ENCODE peak calls at places on chromosomes 7 and 10, in seven cellular contexts. F is ovary; W is endothelial cell of umbilical vein; J is CD4-positive, CD25-positive, alpha-beta regulatory T cell; I is PC-9; N is OCI-LY7; B is cardiac muscle cell. L is an unnamed sample.

GRCh38 chr7:158810846-158811245 is 18.5 kb downstream of the ESYT2 start:
- DNase-seq in F (no peak), W (no peak), J (no peak), I (no peak), N (no peak), B (no peak), L (no peak)

GRCh38 chr7:40644454-40645188 is 509.8 kb downstream of the SUGCT start:
- DNase-seq in F (no peak), W (no peak), J (no peak), I (no peak), N (no peak), B (peak), L (no peak)

GRCh38 chr7:114979388-114979787 is 57.5 kb downstream of the MDFIC start:
- DNase-seq in F (peak), W (peak), J (no peak), I (peak), N (no peak), B (peak), L (no peak)

GRCh38 chr7:3805151-3805550 is 504.1 kb downstream of the SDK1 start:
- DNase-seq in F (no peak), W (peak), J (no peak), I (no peak), N (no peak), B (no peak), L (no peak)

GRCh38 chr10:61289813-61290212 is 163.4 kb downstream of the TMEM26 start:
- DNase-seq in F (no peak), W (no peak), J (no peak), I (no peak), N (no peak), B (no peak), L (no peak)

GRCh38 chr7:43954524-43955228 is 28.4 kb downstream of the UBE2D4 start:
- DNase-seq in F (no peak), W (peak), J (no peak), I (peak), N (peak), B (peak), L (peak)

GRCh38 chr10:113087082-113088029 is 137.3 kb downstream of the TCF7L2 start:
- DNase-seq in F (peak), W (peak), J (no peak), I (peak), N (no peak), B (peak), L (peak)

GRCh38 chr10:79346388-79347225 is 662 bp upstream of the PPIF start:
- DNase-seq in F (peak), W (no peak), J (no peak), I (no peak), N (peak), B (no peak), L (no peak)

GRCh38 chr7:92913849-92914248 is 77.5 kb upstream of the CDK6 start:
- DNase-seq in F (no peak), W (no peak), J (no peak), I (no peak), N (no peak), B (no peak), L (no peak)

GRCh38 chr10:100006241-100006886 is 3.4 kb downstream of the DNMBP start:
- DNase-seq in F (no peak), W (peak), J (no peak), I (peak), N (peak), B (peak), L (no peak)

GRCh38 chr7:69862413-69863064 is 264.3 kb downstream of the AUTS2 start:
- DNase-seq in F (no peak), W (no peak), J (no peak), I (no peak), N (no peak), B (no peak), L (no peak)

GRCh38 chr10:26479766-26480492 is 41.8 kb downstream of the APBB1IP start:
- DNase-seq in F (no peak), W (no peak), J (no peak), I (no peak), N (peak), B (no peak), L (no peak)

GRCh38 chr10:69497611-69498390 is 46.5 kb downstream of the TSPAN15 start:
- DNase-seq in F (no peak), W (peak), J (no peak), I (no peak), N (no peak), B (no peak), L (no peak)

GRCh38 chr10:71259815-71260501 is 47.6 kb downstream of the UNC5B start:
- DNase-seq in F (no peak), W (no peak), J (no peak), I (no peak), N (no peak), B (no peak), L (no peak)

GRCh38 chr7:42144253-42145002 is 92.6 kb downstream of the GLI3 start:
- DNase-seq in F (no peak), W (peak), J (no peak), I (no peak), N (no peak), B (peak), L (no peak)

GRCh38 chr7:30029696-30030095 is 1.5 kb downstream of the PLEKHA8 start:
- DNase-seq in F (no peak), W (no peak), J (no peak), I (no peak), N (peak), B (peak), L (no peak)

GRCh38 chr7:42315631-42316030 is 78.6 kb upstream of the GLI3 start:
- DNase-seq in F (no peak), W (no peak), J (no peak), I (no peak), N (peak), B (peak), L (no peak)

GRCh38 chr10:29199344-29199743 is 89.5 kb upstream of the LYZL1 start:
- DNase-seq in F (no peak), W (no peak), J (no peak), I (no peak), N (no peak), B (no peak), L (no peak)

GRCh38 chr10:12849351-12850181 is 151.9 kb downstream of the CCDC3 start:
- DNase-seq in F (no peak), W (peak), J (no peak), I (no peak), N (no peak), B (peak), L (no peak)

GRCh38 chr10:16674147-16674703 is 143.0 kb downstream of the RSU1 start:
- DNase-seq in F (no peak), W (no peak), J (no peak), I (no peak), N (no peak), B (no peak), L (no peak)

GRCh38 chr10:124344266-124344590 is 74.5 kb downstream of the OAT start:
- DNase-seq in F (no peak), W (no peak), J (no peak), I (no peak), N (no peak), B (no peak), L (no peak)

GRCh38 chr10:35341521-35341920 is 5.2 kb downstream of the CCNY start:
- DNase-seq in F (no peak), W (no peak), J (no peak), I (no peak), N (peak), B (no peak), L (no peak)

GRCh38 chr10:103850572-103850895 is 4.8 kb downstream of the SH3PXD2A start:
- DNase-seq in F (peak), W (no peak), J (no peak), I (no peak), N (no peak), B (no peak), L (no peak)

GRCh38 chr7:106896268-106896667 is 31.2 kb downstream of the PIK3CG start:
- DNase-seq in F (no peak), W (no peak), J (no peak), I (no peak), N (no peak), B (no peak), L (no peak)

GRCh38 chr7:42274052-42274451 is 37.0 kb upstream of the GLI3 start:
- DNase-seq in F (no peak), W (no peak), J (no peak), I (no peak), N (no peak), B (peak), L (no peak)

GRCh38 chr10:90993340-90993739 is 72.5 kb upstream of the ANKRD1 start:
- DNase-seq in F (no peak), W (no peak), J (no peak), I (no peak), N (no peak), B (no peak), L (no peak)

GRCh38 chr10:121527690-121528089 is 70.6 kb downstream of the FGFR2 start:
- DNase-seq in F (peak), W (no peak), J (no peak), I (no peak), N (no peak), B (peak), L (no peak)

GRCh38 chr10:49324711-49325110 is 25.7 kb downstream of the C10orf71 start:
- DNase-seq in F (no peak), W (no peak), J (no peak), I (no peak), N (no peak), B (peak), L (peak)

GRCh38 chr10:92265687-92266258 is 25.1 kb downstream of the CPEB3 start:
- DNase-seq in F (no peak), W (no peak), J (no peak), I (no peak), N (peak), B (no peak), L (no peak)

GRCh38 chr10:35735412-35735811 is 93.3 kb upstream of the FZD8 start:
- DNase-seq in F (no peak), W (no peak), J (no peak), I (no peak), N (no peak), B (peak), L (no peak)

GRCh38 chr10:21191512-21191911 is 294.4 kb upstream of the NEBL start:
- DNase-seq in F (no peak), W (no peak), J (no peak), I (peak), N (no peak), B (no peak), L (no peak)

GRCh38 chr7:17532861-17533404 is 234.5 kb downstream of the AHR start:
- DNase-seq in F (no peak), W (no peak), J (no peak), I (peak), N (no peak), B (peak), L (no peak)

GRCh38 chr7:87810726-87811125 is 65.4 kb downstream of the SLC25A40 start:
- DNase-seq in F (no peak), W (no peak), J (no peak), I (no peak), N (no peak), B (no peak), L (no peak)

GRCh38 chr7:123709525-123709924 is 39.3 kb downstream of the WASL start:
- DNase-seq in F (no peak), W (no peak), J (no peak), I (no peak), N (no peak), B (peak), L (no peak)

GRCh38 chr10:101272229-101272868 is 43.1 kb upstream of the LBX1 start:
- DNase-seq in F (peak), W (peak), J (peak), I (no peak), N (peak), B (peak), L (peak)

GRCh38 chr7:155992107-155992506 is 179.8 kb upstream of the SHH start:
- DNase-seq in F (no peak), W (no peak), J (no peak), I (no peak), N (no peak), B (no peak), L (no peak)

GRCh38 chr7:132779164-132779563 is 202.9 kb upstream of the PLXNA4 start:
- DNase-seq in F (no peak), W (no peak), J (no peak), I (no peak), N (peak), B (no peak), L (no peak)

GRCh38 chr10:60466267-60467201 is 76.9 kb upstream of the ANK3 start:
- DNase-seq in F (no peak), W (no peak), J (no peak), I (peak), N (no peak), B (no peak), L (no peak)

GRCh38 chr10:91768123-91768522 is 30.1 kb upstream of the TNKS2 start:
- DNase-seq in F (no peak), W (no peak), J (no peak), I (peak), N (no peak), B (peak), L (no peak)

GRCh38 chr7:37999673-38000072 is 79.2 kb downstream of the EPDR1 start:
- DNase-seq in F (no peak), W (no peak), J (no peak), I (no peak), N (no peak), B (peak), L (no peak)
- H3K27ac ChIP-seq in F (no peak), W (no peak), J (no peak), I (no peak), N (no peak), B (no peak), L (no peak)

DNA sequence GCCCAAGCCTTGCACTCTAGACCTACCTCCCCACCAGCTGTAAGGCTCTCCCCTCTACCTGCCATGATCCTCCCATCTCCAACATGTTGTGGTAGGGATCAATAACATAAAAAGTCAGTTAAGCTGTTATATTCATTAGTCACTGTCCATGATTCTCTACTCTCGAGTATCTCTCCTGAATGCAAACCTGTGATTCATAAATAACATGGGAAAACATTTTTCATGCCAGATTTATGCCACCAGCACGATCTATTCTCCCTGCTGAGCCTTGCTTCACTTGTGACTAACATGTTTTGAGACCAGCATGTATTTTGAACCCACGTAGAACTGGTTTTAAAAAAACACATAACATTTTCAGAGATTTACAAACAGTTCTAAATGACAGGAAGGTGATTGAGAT is 30.3 kb downstream of the TMEM168 start:
- DNase-seq in F (no peak), W (no peak), J (no peak), I (no peak), N (no peak), B (no peak), L (no peak)
- H3K27ac ChIP-seq in F (no peak), W (no peak), J (no peak), I (no peak), N (no peak), B (no peak), L (no peak)

GRCh38 chr10:8053446-8054242 is 844 bp upstream of the GATA3 start:
- DNase-seq in F (peak), W (peak), J (peak), I (peak), N (peak), B (peak), L (no peak)
- H3K27ac ChIP-seq in F (no peak), W (peak), J (peak), I (peak), N (no peak), B (no peak), L (no peak)

GRCh38 chr7:104963991-104964385 is 50.0 kb upstream of the KMT2E start:
- DNase-seq in F (peak), W (peak), J (no peak), I (no peak), N (peak), B (peak), L (no peak)
- H3K27ac ChIP-seq in F (no peak), W (peak), J (no peak), I (no peak), N (no peak), B (no peak), L (no peak)

DNA sequence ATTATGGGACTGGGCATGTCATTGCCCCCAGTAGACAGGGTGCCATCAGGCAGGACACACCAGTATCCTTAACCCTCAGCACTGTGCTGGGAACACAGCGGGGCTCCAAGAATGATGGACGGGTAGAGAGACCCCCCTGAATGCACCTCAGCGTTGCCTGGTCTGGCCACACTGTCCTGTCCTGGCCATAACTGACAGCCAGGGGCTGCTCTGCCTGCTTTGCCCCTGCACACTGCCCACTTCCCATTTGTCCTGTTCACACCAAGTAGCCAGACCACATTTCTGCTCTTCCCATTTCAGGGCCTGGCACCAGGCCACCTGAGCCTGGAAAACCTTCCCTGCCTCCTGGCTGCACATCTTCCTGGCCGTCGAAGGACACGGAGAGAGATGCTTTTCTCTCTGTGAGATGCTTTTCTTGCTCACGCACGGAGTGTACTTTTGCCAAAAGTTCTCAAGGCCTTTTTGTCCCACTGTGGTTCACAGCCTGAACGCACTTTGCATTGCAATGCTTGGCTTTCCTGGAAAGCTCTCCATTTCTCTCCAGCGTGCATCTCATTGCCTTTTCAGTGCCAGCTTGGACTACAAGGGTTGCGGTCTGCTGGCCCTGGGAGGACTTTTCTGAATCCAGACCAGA is 131.0 kb upstream of the EEPD1 start:
- DNase-seq in F (peak), W (no peak), J (no peak), I (no peak), N (no peak), B (no peak), L (no peak)
- H3K27ac ChIP-seq in F (no peak), W (no peak), J (no peak), I (no peak), N (no peak), B (no peak), L (no peak)

DNA sequence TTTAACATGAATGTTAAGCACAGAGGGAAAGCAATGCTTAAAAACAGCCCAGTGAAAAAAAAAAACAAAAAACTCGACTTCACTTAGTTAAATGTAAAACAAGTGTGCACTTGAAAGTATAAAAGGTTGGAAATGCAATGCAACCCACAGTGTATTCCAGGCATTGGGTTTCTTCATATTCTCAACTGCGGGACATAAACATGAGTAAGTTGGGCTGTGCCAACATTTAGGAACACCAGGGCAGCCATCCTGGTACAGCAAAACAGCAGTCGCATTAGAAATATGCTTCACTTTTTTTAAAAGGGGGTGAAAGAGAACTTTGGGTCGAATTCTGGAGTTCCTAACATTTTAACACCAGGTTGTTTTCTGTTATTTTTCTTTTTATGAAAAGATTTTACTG is 937 bp downstream of the STEAP1 start:
- DNase-seq in F (no peak), W (peak), J (no peak), I (no peak), N (no peak), B (peak), L (no peak)
- H3K27ac ChIP-seq in F (no peak), W (peak), J (no peak), I (no peak), N (no peak), B (no peak), L (no peak)

GRCh38 chr10:96695975-96696634 is 24.2 kb downstream of the PIK3AP1 start:
- DNase-seq in F (no peak), W (no peak), J (no peak), I (no peak), N (no peak), B (no peak), L (no peak)
- H3K27ac ChIP-seq in F (no peak), W (no peak), J (no peak), I (no peak), N (peak), B (no peak), L (no peak)

GRCh38 chr10:22250897-22251605 is 33.2 kb upstream of the EBLN1 start:
- DNase-seq in F (no peak), W (peak), J (no peak), I (no peak), N (no peak), B (peak), L (no peak)

GRCh38 chr10:22252801-22253577 is 35.2 kb upstream of the EBLN1 start:
- DNase-seq in F (peak), W (peak), J (no peak), I (no peak), N (no peak), B (peak), L (no peak)

GRCh38 chr10:22252286-22252800 is 34.5 kb upstream of the EBLN1 start:
- DNase-seq in F (peak), W (peak), J (peak), I (no peak), N (no peak), B (peak), L (no peak)

GRCh38 chr10:22251751-22252285 is 34.0 kb upstream of the EBLN1 start:
- DNase-seq in F (peak), W (peak), J (peak), I (no peak), N (no peak), B (peak), L (no peak)

GRCh38 chr10:22253578-22253882 is 35.7 kb upstream of the EBLN1 start:
- DNase-seq in F (peak), W (peak), J (peak), I (no peak), N (no peak), B (peak), L (no peak)
- H3K27ac ChIP-seq in F (peak), W (no peak), J (peak), I (no peak), N (no peak), B (no peak), L (no peak)

L was measured in iPS DF 6.9.